ENCODE peak calls at places on chromosomes 13 and 19, in eight cellular contexts. U, T, F, N, V, X, M and D are unnamed samples.

GRCh38 chr13:29509999-29510586 is 85.4 kb downstream of the SLC7A1 start:
- DNase-seq in N (no peak), X (no peak), U (no peak), T (no peak), V (no peak), F (no peak), M (no peak), D (no peak)

GRCh38 chr13:50365300-50365682 is 350.0 kb downstream of the KCNRG start:
- DNase-seq in X (no peak), N (no peak), F (no peak), U (no peak), T (no peak), M (no peak), V (no peak), D (no peak)

GRCh38 chr13:19151581-19152263 is 29.9 kb downstream of the TUBA3C start:
- DNase-seq in M (no peak), N (no peak), V (no peak), T (no peak), X (no peak), F (no peak), U (no peak), D (no peak)

GRCh38 chr19:16584825-16585801 is 12.9 kb upstream of the SLC35E1 start:
- DNase-seq in V (no peak), U (no peak), X (no peak), M (no peak), F (no peak), T (no peak), N (no peak), D (no peak)

GRCh38 chr13:48727252-48728011 is 73.7 kb downstream of the CYSLTR2 start:
- DNase-seq in T (no peak), F (no peak), M (no peak), X (peak), N (no peak), U (no peak), V (no peak), D (no peak)

GRCh38 chr13:29369060-29369743 is 226.3 kb downstream of the SLC7A1 start:
- DNase-seq in T (no peak), V (no peak), M (no peak), N (no peak), F (no peak), X (no peak), U (no peak), D (peak)

GRCh38 chr13:48504606-48505369 is 28.1 kb downstream of the RCBTB2 start:
- DNase-seq in M (no peak), X (no peak), V (no peak), U (no peak), F (no peak), N (no peak), T (no peak), D (no peak)

GRCh38 chr13:49840667-49841066 is 48.2 kb upstream of the KPNA3 start:
- DNase-seq in T (no peak), X (no peak), V (no peak), F (no peak), U (no peak), M (no peak), N (no peak), D (no peak)

GRCh38 chr13:50629497-50629896 is 214.0 kb downstream of the DLEU7 start:
- DNase-seq in F (no peak), N (no peak), M (no peak), X (no peak), U (no peak), T (no peak), V (no peak), D (no peak)

GRCh38 chr13:23715762-23716235 is 145.6 kb downstream of the TNFRSF19 start:
- DNase-seq in U (no peak), X (no peak), N (no peak), V (no peak), F (no peak), T (no peak), M (no peak), D (peak)

GRCh38 chr13:30567072-30567471 is 50.6 kb upstream of the USPL1 start:
- DNase-seq in T (no peak), U (no peak), F (no peak), X (no peak), V (no peak), M (no peak), N (no peak), D (no peak)

GRCh38 chr19:34104099-34104498 is 68.2 kb upstream of the LSM14A start:
- DNase-seq in T (no peak), M (no peak), V (no peak), U (no peak), N (no peak), F (no peak), X (no peak), D (no peak)

GRCh38 chr13:73065665-73066350 is 7.0 kb downstream of the KLF5 start:
- DNase-seq in T (no peak), F (no peak), M (no peak), V (no peak), N (no peak), U (peak), X (no peak), D (no peak)

GRCh38 chr19:54158812-54159351 is 639 bp downstream of the LENG1 start:
- DNase-seq in V (no peak), N (peak), M (no peak), U (no peak), F (no peak), T (no peak), X (no peak), D (no peak)

GRCh38 chr13:39675904-39676303 is 20.4 kb downstream of the COG6 start:
- DNase-seq in N (no peak), M (no peak), V (no peak), T (no peak), X (no peak), F (no peak), U (no peak), D (no peak)

GRCh38 chr19:489418-490196 is 6.7 kb upstream of the MADCAM1 start:
- DNase-seq in V (no peak), N (no peak), U (no peak), M (no peak), X (no peak), F (no peak), T (no peak), D (peak)

GRCh38 chr13:40169476-40169875 is 497.0 kb downstream of the FOXO1 start:
- DNase-seq in N (no peak), F (no peak), T (no peak), V (no peak), X (no peak), M (no peak), U (no peak), D (no peak)

GRCh38 chr19:32876919-32877285 is 7.3 kb upstream of the SLC7A9 start:
- DNase-seq in V (no peak), T (no peak), N (no peak), M (no peak), F (no peak), U (peak), X (no peak), D (no peak)

GRCh38 chr19:46618670-46619231 is 6.1 kb downstream of the PTGIR start:
- DNase-seq in F (no peak), U (no peak), N (no peak), X (no peak), T (no peak), M (no peak), V (peak), D (no peak)

GRCh38 chr13:64912141-64912540 is 2318.0 kb downstream of the PCDH9 start:
- DNase-seq in N (no peak), M (no peak), V (no peak), T (no peak), X (no peak), U (no peak), F (no peak), D (no peak)

GRCh38 chr19:15136234-15136954 is 29.2 kb downstream of the SYDE1 start:
- DNase-seq in U (no peak), M (no peak), T (no peak), N (no peak), V (no peak), X (no peak), F (no peak), D (no peak)

GRCh38 chr13:107461751-107462150 is 753.6 kb downstream of the LIG4 start:
- DNase-seq in M (no peak), T (no peak), U (no peak), V (no peak), X (no peak), F (no peak), N (no peak), D (no peak)

GRCh38 chr13:48398450-48399095 is 14.3 kb downstream of the LPAR6 start:
- DNase-seq in N (no peak), V (no peak), T (no peak), M (no peak), F (no peak), U (no peak), X (no peak), D (no peak)

GRCh38 chr19:40217027-40217810 is 965 bp downstream of the TTC9B start:
- DNase-seq in F (no peak), M (no peak), T (no peak), U (peak), V (no peak), N (peak), X (no peak), D (peak)

GRCh38 chr19:17755977-17756670 is 4.8 kb downstream of the FCHO1 start:
- DNase-seq in V (peak), X (peak), N (peak), F (no peak), U (peak), M (no peak), T (no peak), D (peak)

GRCh38 chr13:28655566-28655965 is 3.4 kb upstream of the POMP start:
- DNase-seq in U (no peak), X (no peak), F (no peak), N (no peak), V (no peak), M (no peak), T (no peak), D (no peak)

GRCh38 chr13:50910483-50910805 is 853 bp downstream of the RNASEH2B start:
- DNase-seq in V (peak), U (no peak), M (peak), F (no peak), T (peak), X (no peak), N (peak), D (peak)

GRCh38 chr13:34990399-34991224 is 48.5 kb downstream of the NBEA start:
- DNase-seq in T (no peak), N (no peak), U (no peak), M (no peak), V (no peak), X (no peak), F (no peak), D (no peak)

GRCh38 chr13:42498521-42498920 is 75.4 kb upstream of the TNFSF11 start:
- DNase-seq in M (no peak), V (no peak), F (no peak), X (no peak), N (no peak), T (no peak), U (no peak), D (no peak)

GRCh38 chr13:46361535-46361934 is 25.5 kb downstream of the RUBCNL start:
- DNase-seq in T (no peak), U (no peak), N (no peak), M (no peak), F (no peak), V (no peak), X (no peak), D (no peak)

GRCh38 chr19:50551713-50552187 is 16.5 kb downstream of the LRRC4B start:
- DNase-seq in M (no peak), U (no peak), N (no peak), T (no peak), X (no peak), F (no peak), V (no peak), D (no peak)

GRCh38 chr19:334296-335071 is 10.1 kb downstream of the MIER2 start:
- DNase-seq in T (no peak), X (no peak), F (no peak), N (no peak), V (no peak), U (no peak), M (no peak), D (no peak)

GRCh38 chr13:33145667-33146066 is 129.4 kb downstream of the KL start:
- DNase-seq in M (no peak), U (no peak), V (no peak), X (no peak), N (no peak), F (no peak), T (no peak), D (no peak)

GRCh38 chr13:33150146-33150545 is 133.9 kb downstream of the KL start:
- DNase-seq in T (no peak), V (no peak), M (no peak), U (no peak), X (no peak), F (no peak), N (no peak), D (peak)

GRCh38 chr13:33147832-33148231 is 131.6 kb downstream of the KL start:
- DNase-seq in F (no peak), U (no peak), T (no peak), X (no peak), M (no peak), V (no peak), N (no peak), D (no peak)

GRCh38 chr13:33144358-33144784 is 128.1 kb downstream of the KL start:
- DNase-seq in M (no peak), V (no peak), X (no peak), N (no peak), U (no peak), T (no peak), F (no peak), D (no peak)

DNA sequence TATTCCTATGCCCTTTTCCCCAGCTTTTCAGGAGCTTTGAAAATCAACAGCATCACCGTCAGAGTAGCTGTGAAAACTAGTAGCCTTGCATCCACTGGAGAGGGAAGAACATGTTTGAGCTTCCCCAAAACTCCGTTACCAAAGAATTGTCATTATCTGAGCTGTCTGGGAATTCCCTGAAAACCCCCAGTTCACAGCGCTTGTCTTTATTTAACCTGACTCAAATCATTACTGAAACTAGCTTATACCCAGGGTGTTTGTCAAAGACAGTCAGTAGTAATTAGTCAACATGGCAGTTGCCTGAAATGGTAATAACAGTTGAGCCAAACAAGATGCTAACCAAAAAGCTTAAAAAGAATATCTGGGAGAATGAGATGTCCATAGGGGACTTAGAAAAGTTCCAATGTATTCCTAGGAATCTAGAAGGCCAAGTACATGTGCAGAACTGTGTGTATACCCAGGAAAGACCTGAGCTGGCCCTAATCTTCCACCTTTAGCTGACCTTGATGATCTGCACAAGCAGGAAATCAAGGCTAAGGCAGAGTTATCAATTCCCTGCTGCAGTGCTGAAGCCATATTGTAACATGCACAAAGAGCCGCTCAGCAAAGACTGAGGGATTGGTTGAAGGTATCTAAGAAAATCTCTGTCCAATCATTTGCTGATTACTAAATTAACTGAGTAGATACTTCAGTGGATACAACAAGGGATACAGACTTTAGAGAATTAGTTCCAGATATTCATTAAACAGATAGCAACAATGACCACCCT is 130.8 kb downstream of the KL start:
- DNase-seq in U (no peak), M (no peak), T (no peak), N (no peak), X (no peak), V (no peak), F (no peak), D (no peak)
- TF ChIP-seq POLR2A in U (no peak), M (no peak), T (no peak), N (no peak), X (no peak), V (no peak), F (no peak), D (no peak)

GRCh38 chr19:45478454-45479238 is 10.8 kb downstream of the FOSB start:
- DNase-seq in X (peak), T (peak), F (peak), M (peak), N (peak), V (peak), U (peak), D (peak)
- TF ChIP-seq POLR2A in X (no peak), T (no peak), F (no peak), M (peak), N (no peak), V (peak), U (peak), D (peak)

DNA sequence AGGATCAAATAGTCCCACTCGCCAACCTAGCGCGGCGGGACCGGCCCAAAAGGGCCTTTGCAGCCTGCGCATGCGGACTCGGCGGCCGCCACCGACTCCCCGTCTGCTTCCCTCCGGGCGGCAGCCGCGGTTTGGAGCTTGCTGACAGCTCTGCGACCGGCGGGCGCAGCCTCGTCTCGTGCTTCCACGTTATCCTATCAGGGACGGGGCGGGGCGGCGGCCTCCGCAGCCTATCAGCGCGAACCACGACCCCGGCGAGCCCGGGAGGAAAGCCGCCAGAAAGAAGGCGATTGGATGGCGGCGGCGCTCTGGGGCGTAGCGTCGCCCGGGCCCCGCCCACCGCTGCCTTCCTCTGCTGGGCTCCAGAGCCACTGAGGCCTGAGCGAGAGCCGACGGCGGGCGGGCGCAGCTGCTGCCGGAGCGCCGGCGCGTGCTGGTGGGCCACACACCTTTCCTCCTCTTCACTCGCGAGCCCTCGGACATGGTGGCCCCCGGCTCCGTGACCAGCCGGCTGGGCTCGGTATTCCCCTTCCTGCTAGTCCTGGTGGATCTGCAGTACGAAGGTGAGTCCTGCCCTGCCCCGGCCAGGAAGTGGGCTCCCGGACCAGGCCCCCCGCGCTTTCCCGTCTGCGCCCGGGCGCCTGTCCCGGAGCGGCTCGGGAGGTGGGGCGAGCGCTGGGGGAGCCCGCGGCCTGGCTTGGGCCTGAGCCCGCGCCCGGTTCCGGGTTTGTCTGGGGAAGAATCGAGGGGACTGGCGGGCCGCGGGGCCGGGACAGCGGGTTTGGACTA is at the start of gene DNAJC3:
- DNase-seq in U (peak), F (peak), X (peak), N (peak), V (peak), M (peak), T (peak), D (peak)
- TF ChIP-seq POLR2A in U (peak), F (peak), X (peak), N (peak), V (peak), M (peak), T (peak), D (peak)

DNA sequence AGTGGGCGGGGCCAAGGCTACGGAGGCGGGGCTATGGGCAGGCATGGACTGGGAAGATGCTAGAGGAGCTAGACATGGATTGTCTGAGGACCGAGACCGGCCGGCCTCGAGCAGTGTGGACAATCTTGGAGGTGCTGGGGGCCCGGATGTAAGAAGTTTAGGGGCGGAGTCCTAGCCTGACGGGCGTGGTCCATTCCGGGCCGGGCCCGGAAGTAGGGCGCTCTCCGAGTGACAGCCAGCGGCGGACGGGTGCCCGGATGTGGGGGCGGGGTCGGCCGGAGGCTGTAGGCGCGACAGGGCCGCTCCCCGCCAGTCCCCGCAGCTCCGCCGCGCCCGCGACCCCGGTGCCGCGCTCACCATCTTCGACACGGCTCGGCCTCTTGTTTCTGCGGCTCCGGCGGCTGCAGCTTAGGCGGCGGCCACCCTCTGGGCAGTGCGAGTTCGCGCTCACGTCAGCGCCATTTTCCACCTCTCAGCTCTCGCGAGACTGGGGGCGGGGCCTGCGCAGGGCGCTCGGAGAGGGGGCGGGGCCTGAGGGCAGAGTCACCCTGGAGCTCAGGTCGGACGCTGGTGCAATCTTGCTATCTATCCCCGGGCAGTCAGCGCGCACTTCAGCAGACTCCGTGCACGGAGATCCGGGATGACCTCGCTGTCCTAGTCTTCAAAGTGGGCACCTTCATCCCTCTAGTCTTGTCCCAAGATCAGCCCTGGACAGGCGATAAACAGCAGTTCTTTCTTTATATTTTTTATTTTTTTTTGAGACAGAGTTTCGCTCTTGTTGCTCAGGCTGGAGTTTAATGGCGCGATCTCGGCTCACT is at the start of gene ZNF414:
- DNase-seq in V (peak), F (peak), U (peak), M (peak), T (peak), X (peak), N (peak), D (peak)
- TF ChIP-seq POLR2A in V (peak), F (peak), U (peak), M (peak), T (no peak), X (peak), N (peak), D (peak)